ENCODE peak calls at places on chromosomes 11 and 22, in ten cellular contexts. E is lung, L is RWPE1, W is AG09319, J is astrocyte of the spinal cord, T is NCI-H1417, H is anterior cingulate cortex, D is coronary artery, Z is NCI-H510A, S is NB4. C is an unnamed sample.

GRCh38 chr22:20567993-20568417 is 60.6 kb downstream of the MED15 start:
- DNase-seq in J (peak), W (no peak), D (no peak), E (no peak), T (no peak), L (no peak), S (no peak), H (no peak), Z (no peak), C (no peak)

GRCh38 chr11:12769834-12770345 is 95.7 kb downstream of the TEAD1 start:
- DNase-seq in Z (no peak), E (no peak), T (peak), S (peak), J (peak), H (no peak), L (peak), D (no peak), W (no peak), C (no peak)

GRCh38 chr11:133058501-133058900 is 473.8 kb downstream of the OPCML start:
- DNase-seq in Z (no peak), S (no peak), D (no peak), H (no peak), E (no peak), W (no peak), T (no peak), J (no peak), L (no peak), C (no peak)

GRCh38 chr11:110429614-110430266 is at the start of gene FDX1:
- DNase-seq in L (peak), E (peak), H (peak), S (peak), J (peak), W (peak), Z (peak), T (peak), D (peak), C (peak)

GRCh38 chr11:131365601-131366000 is 4.8 kb upstream of the NTM start:
- DNase-seq in W (no peak), Z (no peak), S (no peak), E (no peak), D (no peak), H (no peak), J (no peak), L (no peak), T (no peak), C (no peak)

GRCh38 chr11:63599211-63600122 is 14.8 kb downstream of the PLAAT3 start:
- DNase-seq in D (no peak), J (peak), S (no peak), L (peak), W (peak), Z (no peak), H (no peak), E (no peak), T (no peak), C (no peak)

GRCh38 chr22:17436981-17437410 is 67.7 kb downstream of the CECR2 start:
- DNase-seq in L (no peak), J (no peak), H (peak), W (no peak), S (no peak), T (no peak), D (no peak), E (no peak), Z (no peak), C (no peak)

GRCh38 chr11:565921-566509 is 5.2 kb downstream of the RASSF7 start:
- DNase-seq in E (no peak), W (no peak), T (no peak), D (no peak), L (no peak), S (no peak), H (no peak), J (no peak), Z (no peak), C (peak)

GRCh38 chr11:2453436-2453835 is 8.6 kb downstream of the KCNQ1 start:
- DNase-seq in S (no peak), W (no peak), E (no peak), H (no peak), L (no peak), T (no peak), J (no peak), D (no peak), Z (no peak), C (no peak)

GRCh38 chr22:19756288-19757128 is 4.1 kb upstream of the TBX1 start:
- DNase-seq in E (peak), J (no peak), D (no peak), L (peak), W (no peak), T (no peak), H (no peak), S (peak), Z (no peak), C (peak)

GRCh38 chr11:69907611-69908010 is 88.4 kb upstream of the FGF3 start:
- DNase-seq in D (no peak), H (no peak), S (no peak), Z (no peak), J (no peak), L (no peak), W (no peak), E (no peak), T (no peak), C (no peak)

GRCh38 chr11:132231656-132232173 is 861.3 kb downstream of the NTM start:
- DNase-seq in S (no peak), J (no peak), W (no peak), H (no peak), D (no peak), T (no peak), Z (no peak), L (no peak), E (no peak), C (no peak)

GRCh38 chr11:1845571-1846452 is 7.0 kb downstream of the TNNI2 start:
- DNase-seq in Z (no peak), J (no peak), D (no peak), L (no peak), W (no peak), S (no peak), H (no peak), T (no peak), E (no peak), C (no peak)

GRCh38 chr11:1918436-1919315 is 827 bp upstream of the TNNT3 start:
- DNase-seq in W (no peak), D (no peak), Z (no peak), L (no peak), J (no peak), E (no peak), H (no peak), T (no peak), S (no peak), C (no peak)

GRCh38 chr11:109695696-109696095 is 273.7 kb downstream of the C11orf87 start:
- DNase-seq in Z (no peak), W (no peak), L (no peak), H (no peak), J (peak), T (no peak), E (no peak), S (no peak), D (no peak), C (no peak)

GRCh38 chr22:20999350-21000214 is 2.3 kb downstream of the THAP7 start:
- DNase-seq in Z (no peak), J (no peak), E (no peak), W (no peak), S (no peak), T (no peak), H (no peak), L (no peak), D (no peak), C (no peak)

GRCh38 chr22:38419121-38419863 is 35.7 kb downstream of the KCNJ4 start:
- DNase-seq in S (no peak), D (no peak), T (no peak), J (no peak), W (no peak), E (no peak), Z (no peak), H (no peak), L (no peak), C (peak)

GRCh38 chr11:110621826-110622225 is 90.4 kb downstream of the ARHGAP20 start:
- DNase-seq in Z (no peak), W (no peak), D (no peak), T (no peak), E (no peak), H (no peak), S (no peak), L (no peak), J (no peak), C (no peak)

GRCh38 chr11:119166368-119167076 is 2.0 kb upstream of the NLRX1 start:
- DNase-seq in L (peak), D (no peak), J (peak), S (peak), W (no peak), E (no peak), T (no peak), Z (no peak), H (no peak), C (no peak)

GRCh38 chr11:127528297-127528696 is 527.7 kb upstream of the KIRREL3 start:
- DNase-seq in Z (no peak), E (no peak), S (no peak), W (no peak), T (no peak), J (no peak), D (no peak), L (no peak), H (no peak), C (no peak)

GRCh38 chr11:131661137-131661536 is 290.7 kb downstream of the NTM start:
- DNase-seq in Z (no peak), D (no peak), T (no peak), H (no peak), L (no peak), J (peak), S (no peak), E (no peak), W (no peak), C (no peak)

GRCh38 chr11:10379022-10379421 is 74.1 kb downstream of the ADM start:
- DNase-seq in J (no peak), H (no peak), T (no peak), W (no peak), D (no peak), Z (no peak), L (peak), S (peak), E (no peak), C (no peak)

GRCh38 chr11:16973565-16973964 is 40.6 kb downstream of the PLEKHA7 start:
- DNase-seq in H (no peak), D (no peak), W (no peak), Z (no peak), L (no peak), T (no peak), E (no peak), S (no peak), J (no peak), C (no peak)

GRCh38 chr11:65384301-65384889 is 1.9 kb upstream of the SLC25A45 start:
- DNase-seq in Z (no peak), J (peak), D (no peak), S (no peak), W (no peak), E (no peak), T (no peak), L (no peak), H (no peak), C (no peak)

GRCh38 chr11:61675826-61676225 is 4.4 kb upstream of the DAGLA start:
- DNase-seq in W (no peak), H (no peak), Z (no peak), S (no peak), D (no peak), L (no peak), T (no peak), J (no peak), E (no peak), C (no peak)

GRCh38 chr11:123173040-123173855 is 21.8 kb downstream of the CLMP start:
- DNase-seq in Z (no peak), H (no peak), W (peak), D (no peak), L (peak), S (peak), T (no peak), J (peak), E (no peak), C (no peak)

GRCh38 chr22:39383841-39384625 is 15.5 kb upstream of the TAB1 start:
- DNase-seq in Z (no peak), E (no peak), T (no peak), H (no peak), L (no peak), D (no peak), S (no peak), W (no peak), J (no peak), C (no peak)

GRCh38 chr22:23113067-23113846 is 28.5 kb downstream of the RSPH14 start:
- DNase-seq in J (peak), E (no peak), H (peak), T (peak), W (no peak), Z (no peak), D (no peak), S (peak), L (no peak), C (peak)

GRCh38 chr22:37090920-37091688 is 18.4 kb downstream of the TMPRSS6 start:
- DNase-seq in Z (no peak), E (no peak), S (no peak), H (no peak), T (no peak), J (no peak), W (no peak), D (no peak), L (no peak), C (no peak)

GRCh38 chr11:66365711-66366619 is 5.6 kb downstream of the SLC29A2 start:
- DNase-seq in W (no peak), L (no peak), T (no peak), D (no peak), H (no peak), S (peak), J (no peak), E (no peak), Z (no peak), C (no peak)

GRCh38 chr11:6630632-6631291 is 11.5 kb upstream of the TPP1 start:
- DNase-seq in J (no peak), Z (no peak), W (no peak), E (no peak), T (no peak), S (no peak), D (no peak), L (no peak), H (no peak), C (no peak)

GRCh38 chr11:116415095-116415494 is 357.7 kb downstream of the BUD13 start:
- DNase-seq in S (no peak), Z (no peak), J (peak), T (peak), L (no peak), H (no peak), E (no peak), W (no peak), D (no peak), C (peak)

GRCh38 chr22:22037740-22038139 is 55.2 kb upstream of the TOP3B start:
- DNase-seq in W (no peak), L (no peak), Z (no peak), H (no peak), S (no peak), E (no peak), D (no peak), J (peak), T (no peak), C (peak)

GRCh38 chr11:2795491-2795991 is 90.0 kb downstream of the CDKN1C start:
- DNase-seq in S (no peak), T (no peak), J (no peak), L (no peak), Z (no peak), H (no peak), W (no peak), E (no peak), D (peak), C (no peak)

GRCh38 chr11:90867416-90867815 is 644.6 kb upstream of the CHORDC1 start:
- DNase-seq in H (no peak), Z (no peak), J (no peak), S (no peak), W (no peak), D (no peak), T (no peak), L (no peak), E (no peak), C (no peak)

GRCh38 chr11:33735426-33736147 is 636 bp downstream of the CD59 start:
- DNase-seq in T (peak), H (no peak), W (no peak), Z (no peak), D (no peak), J (peak), L (no peak), E (peak), S (peak), C (peak)

GRCh38 chr11:58024601-58025091 is 965 bp downstream of the OR9Q1 start:
- DNase-seq in T (no peak), E (peak), S (no peak), D (no peak), J (peak), H (no peak), Z (no peak), W (no peak), L (no peak), C (no peak)

GRCh38 chr22:36015155-36015805 is 13.3 kb downstream of the RBFOX2 start:
- DNase-seq in H (no peak), L (no peak), Z (no peak), E (no peak), D (no peak), S (no peak), W (no peak), J (no peak), T (no peak), C (no peak)

GRCh38 chr11:58900479-58901420 is 38.5 kb upstream of the GLYATL1 start:
- DNase-seq in D (no peak), T (peak), W (peak), J (peak), H (peak), E (peak), S (peak), L (peak), Z (no peak), C (no peak)

C was measured in NCI-H345.